ENCODE peak calls at places on chromosomes 11 and 22, in six cellular contexts. N is KG1, O is chondrocyte, W is kidney tubule cell, L is Right ventricle myocardium superior, T is trophoblast cell. F is an unnamed sample.

GRCh38 chr22:39515266-39516050 is 4.9 kb upstream of the ATF4 start:
- DNase-seq in N (no peak), O (no peak), W (no peak), L (no peak), T (no peak), F (no peak)

GRCh38 chr22:44179196-44179988 is 1.3 kb upstream of the PARVG start:
- DNase-seq in N (no peak), O (no peak), W (no peak), L (no peak), T (no peak), F (no peak)

GRCh38 chr11:67301951-67302516 is 1.3 kb upstream of the SSH3 start:
- DNase-seq in N (no peak), O (peak), W (peak), L (peak), T (peak), F (no peak)

GRCh38 chr11:19747634-19748280 is 35.1 kb downstream of the NAV2 start:
- DNase-seq in N (no peak), O (no peak), W (no peak), L (no peak), T (no peak), F (no peak)

GRCh38 chr11:118171274-118172062 is 5.0 kb downstream of the SCN2B start:
- DNase-seq in N (no peak), O (peak), W (peak), L (peak), T (peak), F (no peak)

GRCh38 chr11:114416441-114416928 is 16.0 kb downstream of the RBM7 start:
- DNase-seq in N (no peak), O (no peak), W (peak), L (no peak), T (peak), F (no peak)

GRCh38 chr11:110141812-110142211 is 48.6 kb downstream of the ZC3H12C start:
- DNase-seq in N (no peak), O (no peak), W (no peak), L (no peak), T (no peak), F (no peak)

GRCh38 chr11:102615077-102615893 is 9.8 kb downstream of the MMP20 start:
- DNase-seq in N (no peak), O (no peak), W (peak), L (no peak), T (peak), F (no peak)

GRCh38 chr22:43308451-43309235 is 34.5 kb downstream of the SCUBE1 start:
- DNase-seq in N (no peak), O (peak), W (no peak), L (peak), T (no peak), F (no peak)

GRCh38 chr22:49930596-49931412 is 12.4 kb downstream of the CRELD2 start:
- DNase-seq in N (peak), O (no peak), W (peak), L (peak), T (peak), F (peak)

GRCh38 chr11:5600374-5600851 is 4.0 kb downstream of the TRIM6 start:
- DNase-seq in N (peak), O (no peak), W (peak), L (peak), T (peak), F (peak)

GRCh38 chr11:34151916-34152845 is 46.8 kb downstream of the NAT10 start:
- DNase-seq in N (no peak), O (no peak), W (no peak), L (no peak), T (no peak), F (no peak)

F was measured in GM12878.